ENCODE peak calls at places on chromosome 20, in five cellular contexts. X is transverse colon, D is AG09309, L is cardiac fibroblast, J is foreskin fibroblast. W is an unnamed sample.

GRCh38 chr20:9218412-9219001 is 149.6 kb downstream of the PLCB4 start:
- DNase-seq in X (no peak), D (peak), L (peak), J (peak), W (no peak)

GRCh38 chr20:44719841-44720240 is 4.7 kb downstream of the CCN5 start:
- DNase-seq in X (no peak), D (no peak), L (no peak), J (no peak), W (no peak)

GRCh38 chr20:62410742-62411478 is 3.8 kb upstream of the CABLES2 start:
- DNase-seq in X (no peak), D (no peak), L (no peak), J (no peak), W (no peak)

GRCh38 chr20:38164069-38164468 is 1.0 kb downstream of the TGM2 start:
- DNase-seq in X (no peak), D (no peak), L (no peak), J (no peak), W (no peak)

GRCh38 chr20:21505161-21505809 is 8.6 kb downstream of the NKX2-2 start:
- DNase-seq in X (peak), D (no peak), L (peak), J (peak), W (no peak)

GRCh38 chr20:46076806-46077205 is 13.0 kb downstream of the NCOA5 start:
- DNase-seq in X (no peak), D (no peak), L (no peak), J (no peak), W (no peak)

GRCh38 chr20:17963114-17963897 is 5.3 kb downstream of the SNX5 start:
- DNase-seq in X (no peak), D (no peak), L (no peak), J (no peak), W (no peak)

GRCh38 chr20:45945678-45946148 is 11.2 kb downstream of the PCIF1 start:
- DNase-seq in X (no peak), D (no peak), L (no peak), J (peak), W (no peak)

GRCh38 chr20:44231713-44232468 is 15.2 kb upstream of the GDAP1L1 start:
- DNase-seq in X (no peak), D (no peak), L (no peak), J (no peak), W (no peak)

GRCh38 chr20:38658879-38659612 is 57.4 kb downstream of the ARHGAP40 start:
- DNase-seq in X (no peak), D (no peak), L (peak), J (peak), W (no peak)

GRCh38 chr20:31843288-31843687 is 2.1 kb downstream of the FOXS1 start:
- DNase-seq in X (no peak), D (no peak), L (no peak), J (no peak), W (no peak)

GRCh38 chr20:46164166-46164565 is 46.1 kb downstream of the CD40 start:
- DNase-seq in X (no peak), D (no peak), L (no peak), J (no peak), W (peak)

GRCh38 chr20:51769941-51770615 is 1.9 kb upstream of the ATP9A start:
- DNase-seq in X (no peak), D (no peak), L (no peak), J (peak), W (no peak)

GRCh38 chr20:46791722-46792416 is 82.4 kb downstream of the SLC2A10 start:
- DNase-seq in X (no peak), D (no peak), L (no peak), J (no peak), W (no peak)

GRCh38 chr20:11921326-11921725 is 3.6 kb downstream of the BTBD3 start:
- DNase-seq in X (no peak), D (no peak), L (no peak), J (peak), W (no peak)

GRCh38 chr20:14951105-14951504 is 613.7 kb upstream of the FLRT3 start:
- DNase-seq in X (no peak), D (no peak), L (no peak), J (peak), W (no peak)

DNA sequence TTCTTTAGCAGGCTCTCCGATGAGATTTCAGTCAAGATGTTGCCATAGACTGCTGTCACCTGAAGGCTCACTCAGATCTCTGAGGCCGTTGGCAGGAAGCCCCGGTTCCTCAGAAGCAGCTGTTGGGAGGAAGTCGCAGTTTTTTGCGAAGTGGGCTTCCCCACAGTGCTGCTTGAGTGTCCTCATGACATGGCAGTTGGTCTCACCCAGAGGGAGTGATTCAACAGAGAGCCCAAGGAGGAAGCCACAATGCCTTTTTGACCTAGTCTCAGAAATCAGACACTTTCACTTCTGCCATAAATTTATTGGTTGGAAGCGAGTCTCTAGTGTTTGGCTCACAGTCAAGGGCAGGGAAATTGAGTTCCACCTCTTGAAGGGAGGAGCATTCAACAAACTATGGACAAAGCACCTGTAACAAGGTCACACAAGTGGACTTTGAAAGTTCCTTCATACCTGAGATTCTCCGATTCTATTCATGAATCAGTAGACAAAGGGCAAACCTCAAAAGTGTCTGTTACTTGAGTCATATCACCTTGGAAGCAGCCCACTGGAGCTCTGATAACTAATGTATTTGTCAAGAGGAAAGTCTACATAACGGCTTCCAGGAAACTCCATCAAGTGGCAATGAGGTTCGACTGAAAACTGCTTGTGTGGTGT is 208.3 kb downstream of the TASP1 start:
- DNase-seq in X (no peak), D (no peak), L (no peak), J (no peak), W (no peak)
- TF ChIP-seq CTCF in X (no peak), D (no peak), L (no peak), J (no peak), W (no peak)

DNA sequence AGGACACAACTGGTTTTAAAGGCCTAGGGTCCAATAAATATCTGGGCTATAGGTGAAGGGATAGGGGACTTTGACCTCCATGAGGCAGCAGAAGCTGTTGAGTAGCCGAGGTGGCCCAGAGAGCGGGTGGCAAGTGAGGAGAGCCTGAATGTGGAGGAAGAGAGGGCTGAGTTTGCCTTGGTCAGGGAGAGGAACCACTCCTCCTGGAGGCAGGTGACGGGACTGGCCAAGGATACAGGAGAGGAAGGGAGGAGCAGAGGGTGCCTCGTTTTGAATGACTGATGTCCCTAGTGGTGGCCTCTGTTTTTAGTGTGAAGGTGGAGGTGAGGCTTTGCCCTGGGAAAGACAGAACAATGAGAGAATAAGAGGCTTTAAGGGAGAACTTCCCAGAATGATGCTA is 19.1 kb upstream of the AAR2 start:
- DNase-seq in X (no peak), D (no peak), L (no peak), J (no peak), W (no peak)
- TF ChIP-seq CTCF in X (no peak), D (no peak), L (no peak), J (no peak), W (peak)

GRCh38 chr20:137668-138131 is 4.7 kb upstream of the DEFB126 start:
- DNase-seq in X (no peak), D (no peak), L (no peak), J (no peak), W (no peak)
- TF ChIP-seq CTCF in X (no peak), D (peak), L (peak), J (no peak), W (peak)

DNA sequence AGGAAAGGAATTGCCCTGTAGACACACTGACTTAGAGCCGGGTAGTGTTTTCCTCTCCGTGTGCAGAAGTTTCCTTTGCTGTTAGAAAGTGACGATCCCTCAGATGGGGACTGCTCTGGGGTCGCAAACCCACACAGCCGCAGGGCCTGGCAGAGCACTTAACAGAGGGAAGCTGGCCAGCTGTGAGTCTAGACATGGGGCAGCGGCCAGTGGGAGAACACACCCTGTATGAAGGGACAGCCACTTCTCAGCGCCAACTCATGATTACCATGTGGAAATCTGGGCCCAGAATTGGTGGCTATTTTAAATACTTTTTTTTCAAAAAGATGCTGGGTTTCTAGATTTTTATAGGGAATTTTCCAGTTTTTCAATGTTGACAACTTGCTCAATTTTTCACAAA is 39.4 kb downstream of the SLC9A8 start:
- DNase-seq in X (no peak), D (no peak), L (no peak), J (no peak), W (no peak)
- TF ChIP-seq CTCF in X (no peak), D (no peak), L (no peak), J (no peak), W (no peak)

W was measured in retinal pigment epithelial cell.